ENCODE peak calls at places on chromosome 19, in five cellular contexts. D is heart left ventricle, R is IMR-90, O is transverse colon, C is left ventricle myocardium inferior. I is an unnamed sample.

GRCh38 chr19:7919681-7920519 is at the start of gene SNAPC2:
- DNase-seq in D (peak; percentile 98), R (peak; percentile 91), O (peak; percentile 98), C (peak; percentile 98), I (peak; percentile 88)

GRCh38 chr19:14954071-14954655 is 12.9 kb downstream of the OR7C2 start:
- DNase-seq in D (no peak), R (no peak), O (no peak), C (no peak), I (no peak)

GRCh38 chr19:16442386-16443276 is 29.1 kb downstream of the EPS15L1 start:
- DNase-seq in D (peak; percentile 75), R (no peak), O (peak; percentile 81), C (peak; percentile 61), I (no peak)

GRCh38 chr19:53644061-53644816 is 12.4 kb downstream of the DPRX start:
- DNase-seq in D (no peak), R (no peak), O (no peak), C (no peak), I (no peak)

GRCh38 chr19:46904114-46905060 is 43.6 kb downstream of the ARHGAP35 start:
- DNase-seq in D (peak; percentile 67), R (peak; percentile 71), O (no peak), C (peak; percentile 36), I (peak; percentile 34)

GRCh38 chr19:2329162-2329505 is 650 bp downstream of the SPPL2B start:
- DNase-seq in D (no peak), R (no peak), O (no peak), C (no peak), I (no peak)

GRCh38 chr19:5808120-5808816 is 3.4 kb downstream of the NRTN start:
- DNase-seq in D (no peak), R (no peak), O (no peak), C (no peak), I (no peak)

GRCh38 chr19:27740396-27740795 is 1472.6 kb downstream of the UQCRFS1 start:
- DNase-seq in D (no peak), R (no peak), O (no peak), C (no peak), I (no peak)

GRCh38 chr19:48755787-48756674 is 707 bp downstream of the FGF21 start:
- DNase-seq in D (no peak), R (no peak), O (no peak), C (no peak), I (no peak)

GRCh38 chr19:17138937-17139598 is 63.5 kb downstream of the MYO9B start:
- DNase-seq in D (peak; percentile 85), R (no peak), O (no peak), C (peak; percentile 72), I (no peak)

GRCh38 chr19:55005684-55006488 is 32.2 kb downstream of the GP6 start:
- DNase-seq in D (no peak), R (no peak), O (no peak), C (no peak), I (no peak)

GRCh38 chr19:33417751-33418150 is 44.2 kb downstream of the CEBPG start:
- DNase-seq in D (no peak), R (no peak), O (no peak), C (no peak), I (no peak)

GRCh38 chr19:23698711-23699520 is 11.9 kb upstream of the ZNF675 start:
- DNase-seq in D (no peak), R (no peak), O (peak; percentile 53), C (no peak), I (no peak)

GRCh38 chr19:52923782-52924593 is 760 bp upstream of the ZNF888 start:
- DNase-seq in D (peak; percentile 77), R (no peak), O (peak; percentile 74), C (peak; percentile 51), I (no peak)

GRCh38 chr19:5823579-5824281 is 15.8 kb downstream of the FUT6 start:
- DNase-seq in D (no peak), R (no peak), O (peak; percentile 54), C (no peak), I (no peak)

GRCh38 chr19:5048091-5048726 is 79.3 kb downstream of the KDM4B start:
- DNase-seq in D (peak; percentile 78), R (peak; percentile 67), O (peak; percentile 86), C (peak; percentile 77), I (peak; percentile 39)

GRCh38 chr19:37506387-37507166 is at the start of gene ZNF793:
- DNase-seq in D (peak; percentile 86), R (peak; percentile 54), O (peak; percentile 81), C (peak; percentile 85), I (peak; percentile 10)

DNA sequence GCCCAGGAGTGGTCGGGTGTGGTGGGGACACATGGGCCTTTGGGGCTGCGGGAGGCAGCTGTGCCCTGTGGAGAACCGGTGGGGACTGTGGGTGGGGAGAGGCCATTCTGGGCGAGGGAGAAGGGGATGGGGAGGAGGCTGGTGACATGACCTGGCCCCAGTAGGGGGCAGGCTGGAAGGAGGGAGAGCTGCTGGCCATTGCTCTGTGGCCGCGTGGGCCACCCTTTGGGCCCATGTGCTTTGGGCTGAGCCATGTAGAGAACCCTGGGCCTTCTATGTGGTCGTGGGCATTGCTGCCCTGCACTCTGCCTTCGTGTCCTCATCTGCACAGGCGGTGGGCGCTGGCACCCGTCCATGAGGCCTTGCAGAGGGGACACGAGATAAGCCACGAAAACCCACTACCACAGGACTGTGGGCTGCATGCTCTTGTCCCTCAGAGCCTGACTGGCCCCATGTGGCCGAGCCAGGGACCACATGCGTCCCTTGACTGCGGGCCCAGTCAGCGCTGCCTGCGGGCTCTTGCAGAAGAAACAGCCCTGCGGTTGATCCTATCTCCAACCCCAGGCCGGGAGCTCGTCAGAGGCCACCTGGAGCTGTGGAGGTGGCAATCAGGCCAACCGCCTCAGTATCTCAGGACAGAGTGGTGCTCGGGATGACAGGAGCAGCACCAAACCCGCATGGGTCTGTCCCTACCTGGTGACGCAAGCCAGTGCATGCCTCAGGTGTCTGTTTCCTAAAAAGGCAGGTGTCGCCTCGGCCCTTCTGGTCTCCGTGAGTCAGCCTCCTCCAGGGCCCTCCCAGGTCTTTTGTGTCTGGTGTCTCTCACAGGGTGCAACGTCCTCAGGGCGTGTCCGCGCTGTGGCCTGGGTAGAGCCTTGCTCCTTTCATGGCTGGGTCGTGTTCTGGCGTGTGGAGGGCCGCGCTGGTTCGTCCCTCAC is 14.3 kb downstream of the FZR1 start:
- DNase-seq in D (no peak), R (no peak), O (no peak), C (no peak), I (no peak)
- TF ChIP-seq CTCF in D (no peak), R (no peak), O (no peak), C (no peak), I (no peak)

DNA sequence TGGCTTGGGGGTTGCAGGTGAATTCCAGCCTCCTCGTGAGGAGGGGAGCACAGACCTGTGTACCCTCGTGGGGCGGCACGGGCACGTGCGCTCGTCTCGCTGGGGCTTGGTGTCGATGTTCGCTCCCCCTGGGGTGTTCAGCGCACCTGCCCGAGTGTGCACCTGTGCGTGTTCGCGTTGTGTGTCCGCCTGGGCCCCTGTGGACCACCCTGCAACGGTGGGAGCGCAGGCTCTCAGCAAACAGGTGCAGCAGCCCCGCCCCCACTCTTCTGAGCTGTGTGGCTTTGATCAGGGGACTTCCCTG is 453 bp downstream of the SMIM17 start:
- DNase-seq in D (no peak), R (no peak), O (no peak), C (no peak), I (no peak)
- H3K27me3 ChIP-seq in D (peaks cover 31% of the 10 kb centered on the region), R (no peaks in the 10 kb centered on the region), O (peaks cover 13% of the 10 kb centered on the region), C (peaks cover 41% of the 10 kb centered on the region), I (no peaks in the 10 kb centered on the region)

DNA sequence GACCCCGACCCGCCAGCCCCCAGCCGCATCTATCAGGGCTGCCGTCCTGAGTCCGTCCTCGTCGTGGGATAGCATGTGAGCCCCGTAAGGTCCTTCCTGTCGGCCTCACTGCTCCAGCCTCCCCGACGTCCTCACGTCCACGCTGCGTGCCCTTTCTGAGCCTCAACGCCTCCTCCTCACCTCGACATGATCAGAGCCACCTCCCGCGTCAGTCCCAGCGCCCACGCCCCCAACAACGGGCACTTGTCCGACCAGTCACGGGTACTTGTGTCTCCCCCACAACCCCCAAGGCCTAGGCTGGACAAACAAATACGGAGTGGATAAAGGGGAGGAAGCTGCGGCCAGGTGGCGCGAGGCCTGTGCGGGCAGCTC is 665 bp downstream of the ZNF497 start:
- DNase-seq in D (peak; percentile 70), R (peak; percentile 47), O (peak; percentile 57), C (peak; percentile 45), I (no peak)
- TF ChIP-seq CTCF in D (no peak), R (no peak), O (no peak), C (no peak), I (peak; percentile 24)

DNA sequence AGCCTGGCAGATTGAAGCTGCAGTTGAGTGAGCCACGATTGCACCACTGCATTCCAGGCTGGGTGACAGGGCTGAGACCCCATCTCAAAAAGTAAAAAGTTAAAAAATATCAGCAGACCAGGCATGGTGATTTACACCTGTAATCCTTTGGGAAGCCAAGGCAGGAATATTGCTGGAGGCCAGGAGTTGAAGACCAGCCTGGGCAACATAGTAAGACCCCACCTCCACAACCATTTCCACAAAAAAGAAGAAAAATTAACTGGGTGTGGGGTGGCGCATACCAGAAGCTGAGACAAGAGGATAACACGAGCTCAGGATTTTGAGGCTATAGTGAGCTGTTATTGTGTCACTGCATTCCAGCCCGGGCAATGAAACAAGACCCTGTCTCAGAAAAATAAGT is 2.9 kb downstream of the MAG start:
- DNase-seq in D (no peak), R (no peak), O (no peak), C (no peak), I (no peak)
- H3K27me3 ChIP-seq in D (peaks cover 45% of the 10 kb centered on the region), R (peaks cover 21% of the 10 kb centered on the region), O (peaks cover 32% of the 10 kb centered on the region), C (peaks cover 82% of the 10 kb centered on the region), I (peaks cover 14% of the 10 kb centered on the region)

DNA sequence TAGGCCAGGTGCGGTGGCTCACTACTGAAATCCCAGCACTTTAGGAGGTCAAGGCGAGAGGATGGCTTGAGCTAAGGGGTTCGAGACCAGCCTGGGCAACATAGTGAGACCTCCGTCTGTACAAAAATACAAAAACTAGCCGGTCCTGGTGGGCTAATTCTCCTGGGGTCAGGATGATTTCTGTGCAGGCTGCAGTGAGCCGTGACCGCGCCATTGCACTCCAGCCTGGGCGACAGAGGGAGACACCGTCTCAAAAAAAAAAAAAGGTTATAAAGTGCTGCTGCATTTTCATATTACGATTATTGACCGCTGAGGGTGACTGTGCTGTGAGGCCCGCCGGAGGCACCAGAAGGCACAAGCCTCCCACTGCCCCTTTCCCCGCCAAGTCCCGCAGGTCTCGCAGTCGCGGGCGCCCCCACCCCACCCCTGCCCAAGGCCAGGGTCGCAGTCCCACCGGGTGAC is 477 bp upstream of the PLEKHF1 start:
- DNase-seq in D (no peak), R (no peak), O (no peak), C (no peak), I (no peak)
- TF ChIP-seq CTCF in D (no peak), R (no peak), O (no peak), C (peak; percentile 45), I (no peak)

DNA sequence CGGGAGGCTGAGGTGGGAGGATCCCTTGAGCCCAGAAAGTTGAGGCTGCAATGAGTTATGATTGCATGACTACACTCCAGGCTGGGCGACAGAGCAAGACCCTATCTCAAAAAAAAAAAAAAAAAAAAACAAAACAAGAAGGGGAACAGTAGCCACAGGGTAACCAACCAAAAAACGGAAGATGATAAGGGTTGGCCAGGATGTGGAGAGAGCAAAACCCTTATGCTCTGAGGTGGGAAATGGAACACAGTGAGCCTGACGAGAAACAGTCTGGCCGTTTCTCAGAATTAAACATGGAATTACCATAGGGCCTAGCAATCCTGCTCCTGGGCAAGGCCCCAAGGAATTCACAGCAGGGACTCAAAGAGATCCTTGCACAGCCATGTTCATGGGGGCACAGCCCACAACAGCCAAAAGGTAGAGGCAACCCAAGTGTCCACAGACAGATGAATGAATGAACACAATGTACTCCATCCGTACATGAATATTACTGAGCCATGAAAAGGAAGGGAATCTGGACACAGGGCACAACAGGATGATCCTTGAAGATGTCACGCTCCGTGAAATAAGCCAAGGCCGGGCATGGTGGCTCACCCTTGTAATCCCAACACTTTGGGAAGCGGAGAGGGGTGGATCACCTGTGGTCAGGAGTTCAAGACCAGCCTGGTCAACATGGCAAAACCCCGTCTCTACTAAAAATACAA is 11.3 kb downstream of the NMRK2 start:
- DNase-seq in D (no peak), R (no peak), O (no peak), C (no peak), I (no peak)
- H3K27me3 ChIP-seq in D (no peaks in the 10 kb centered on the region), R (no peaks in the 10 kb centered on the region), O (no peaks in the 10 kb centered on the region), C (no peaks in the 10 kb centered on the region), I (no peaks in the 10 kb centered on the region)